ENCODE peak calls at places on chromosomes 4 and X, in five cellular contexts. D is GM23338, Q is small intestine, J is sigmoid colon, N is suprapubic skin. C is an unnamed sample.
A peak's percentile ranks its signal among the peaks of the same experiment; 100 is the strongest.

GRCh38 chr4:44438687-44439086 is 9.9 kb downstream of the KCTD8 start:
- DNase-seq in N (no peak), J (no peak), Q (no peak), D (no peak), C (no peak)

GRCh38 chr4:6956087-6956433 is 46.4 kb downstream of the TBC1D14 start:
- DNase-seq in D (no peak), J (no peak), Q (no peak), N (peak; percentile 35), C (no peak)

GRCh38 chr4:122783301-122784215 is 43.1 kb upstream of the FGF2 start:
- DNase-seq in N (no peak), D (peak; percentile 99), Q (no peak), J (peak; percentile 77), C (no peak)

GRCh38 chrX:43663173-43663572 is 7.1 kb downstream of the MAOA start:
- DNase-seq in J (no peak), N (no peak), D (no peak), Q (no peak), C (no peak)

GRCh38 chr4:845836-846251 is 19.9 kb upstream of the CPLX1 start:
- DNase-seq in N (no peak), Q (no peak), D (no peak), J (no peak), C (no peak)

GRCh38 chr4:133152801-133153526 is 3.9 kb downstream of the PCDH10 start:
- DNase-seq in J (no peak), D (peak; percentile 8), N (no peak), Q (no peak), C (no peak)

GRCh38 chrX:150526692-150527091 is 41.7 kb upstream of the MTM1 start:
- DNase-seq in Q (no peak), N (no peak), D (no peak), J (no peak), C (no peak)

GRCh38 chrX:40473460-40474204 is 107.1 kb upstream of the ATP6AP2 start:
- DNase-seq in J (no peak), D (no peak), Q (no peak), N (no peak), C (no peak)

GRCh38 chr4:155017426-155017825 is 191.0 kb upstream of the NPY2R start:
- DNase-seq in Q (no peak), N (no peak), D (no peak), J (no peak), C (no peak)

GRCh38 chr4:44727471-44727870 is 1.1 kb upstream of the GNPDA2 start:
- DNase-seq in J (no peak), Q (no peak), D (no peak), N (no peak), C (no peak)

GRCh38 chr4:165738571-165738970 is 134.5 kb upstream of the TLL1 start:
- DNase-seq in Q (no peak), D (no peak), N (no peak), J (no peak), C (no peak)

GRCh38 chr4:12723849-12724447 is 760.2 kb downstream of the RAB28 start:
- DNase-seq in J (no peak), Q (no peak), N (no peak), D (peak; percentile 67), C (peak; percentile 76)

GRCh38 chr4:108529984-108530901 is 90.1 kb upstream of the RPL34 start:
- DNase-seq in N (no peak), D (no peak), Q (no peak), J (no peak), C (no peak)

GRCh38 chr4:118941149-118941548 is 52.5 kb downstream of the SYNPO2 start:
- DNase-seq in J (peak; percentile 85), Q (no peak), N (no peak), D (no peak), C (no peak)

GRCh38 chr4:1412376-1413220 is 6.4 kb upstream of the NKX1-1 start:
- DNase-seq in J (no peak), N (no peak), D (no peak), Q (no peak), C (no peak)

GRCh38 chr4:110155632-110156031 is 42.8 kb downstream of the ELOVL6 start:
- DNase-seq in D (no peak), J (no peak), N (no peak), Q (no peak), C (no peak)

GRCh38 chr4:27760176-27760575 is 899.5 kb downstream of the STIM2 start:
- DNase-seq in J (no peak), D (no peak), Q (no peak), N (no peak), C (no peak)

GRCh38 chrX:38987135-38987780 is 186.0 kb downstream of the MID1IP1 start:
- DNase-seq in J (no peak), D (no peak), N (no peak), Q (no peak), C (no peak)

GRCh38 chr4:21596521-21596920 is 352.1 kb downstream of the KCNIP4 start:
- DNase-seq in D (peak; percentile 49), N (no peak), Q (no peak), J (no peak), C (no peak)

GRCh38 chrX:53000447-53001208 is 42.3 kb upstream of the FAM156A start:
- DNase-seq in Q (no peak), J (no peak), D (peak; percentile 39), N (no peak), C (no peak)

GRCh38 chr4:985123-985830 is 1.6 kb upstream of the IDUA start:
- DNase-seq in Q (peak; percentile 85), J (no peak), N (no peak), D (peak; percentile 88), C (no peak)

GRCh38 chrX:130170752-130171445 is 863 bp upstream of the RAB33A start:
- DNase-seq in D (peak; percentile 71), N (no peak), Q (no peak), J (no peak), C (no peak)

GRCh38 chr4:185204238-185204910 is 574 bp upstream of the CFAP97 start:
- DNase-seq in D (no peak), Q (peak; percentile 26), J (no peak), N (no peak), C (peak; percentile 24)

GRCh38 chr4:41360911-41361830 is 104.4 kb downstream of the UCHL1 start:
- DNase-seq in Q (no peak), D (peak; percentile 61), J (peak; percentile 77), N (peak; percentile 78), C (no peak)

DNA sequence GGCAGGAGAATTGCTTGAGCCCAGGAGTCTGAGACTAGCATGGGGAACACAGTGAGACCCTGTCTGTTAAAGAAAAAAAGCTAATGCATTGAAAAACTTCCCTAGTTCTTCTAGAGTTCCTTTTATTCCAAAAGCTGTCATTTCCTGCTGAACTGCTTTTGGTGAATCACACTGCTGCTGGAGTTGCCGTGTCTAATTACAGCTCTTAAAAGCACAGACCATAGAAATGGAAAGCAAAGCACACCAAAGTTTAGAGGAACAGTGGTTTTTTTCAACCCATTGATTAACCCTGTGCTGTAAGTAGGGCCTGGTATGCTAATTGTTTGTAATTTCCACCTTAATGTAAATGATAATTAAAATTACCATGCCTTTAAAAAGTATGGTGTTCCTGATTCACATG is 52.4 kb downstream of the SEPTIN11 start:
- DNase-seq in N (no peak), Q (no peak), J (no peak), D (peak; percentile 76), C (no peak)
- H3K36me3 ChIP-seq in N (peaks cover 20% of the 10 kb centered on the region), Q (peaks cover 9% of the 10 kb centered on the region), J (peaks cover 7% of the 10 kb centered on the region), D (peaks cover 8% of the 10 kb centered on the region), C (no peaks in the 10 kb centered on the region)

DNA sequence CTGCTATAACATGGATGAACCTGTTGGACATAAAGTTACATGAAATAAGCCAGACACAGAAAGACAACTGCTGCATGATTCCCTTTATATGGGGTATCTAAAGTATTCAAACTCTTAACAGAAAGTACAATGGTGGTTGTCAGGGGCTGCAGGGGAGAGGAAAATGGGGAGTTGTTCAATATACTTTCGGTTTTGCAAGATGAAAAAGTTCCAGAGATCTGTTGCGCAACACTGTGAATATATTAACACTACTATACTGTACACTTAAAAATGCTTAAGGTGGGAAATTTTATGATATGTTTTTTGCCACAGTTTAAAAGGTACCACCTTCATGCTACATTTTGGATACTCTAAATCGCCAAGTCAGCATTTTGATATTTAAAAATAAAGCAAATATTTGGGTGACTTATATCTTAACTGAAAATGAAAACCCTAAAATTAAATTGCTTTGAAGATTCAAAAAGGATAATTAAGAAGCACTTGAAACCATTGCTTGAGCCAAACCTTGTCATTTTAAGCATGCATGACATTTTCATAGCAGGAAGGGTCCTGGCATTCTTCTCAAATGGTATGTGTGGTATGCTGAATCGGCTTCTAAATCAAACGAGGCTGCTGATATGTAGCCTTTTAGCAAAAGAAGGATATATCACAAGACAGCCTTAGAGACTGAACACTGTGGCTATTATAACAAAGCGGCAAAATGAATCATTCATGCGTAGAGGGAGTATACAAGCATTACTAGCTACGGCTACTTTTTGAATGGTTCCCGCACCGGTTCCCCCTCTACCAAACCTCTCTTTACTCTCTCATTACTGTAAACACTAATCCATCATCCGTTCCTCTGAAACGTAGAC is 607.1 kb upstream of the DIPK2B start:
- DNase-seq in Q (peak; percentile 39), N (no peak), D (peak; percentile 44), J (no peak), C (no peak)
- H3K4me1 ChIP-seq in Q (no peaks in the 10 kb centered on the region), N (peaks cover 15% of the 10 kb centered on the region), D (peaks cover 68% of the 10 kb centered on the region), J (peaks cover 8% of the 10 kb centered on the region), C (no peaks in the 10 kb centered on the region)

GRCh38 chr4:2937146-2937857 is 25.9 kb downstream of the NOP14 start:
- DNase-seq in Q (no peak), N (peak; percentile 72), D (no peak), J (peak; percentile 66), C (no peak)

GRCh38 chr4:2934813-2935761 is 28.1 kb downstream of the NOP14 start:
- DNase-seq in D (peak; percentile 93), Q (peak; percentile 90), J (peak; percentile 97), N (peak; percentile 96), C (peak; percentile 91)

GRCh38 chr4:2934077-2934812 is 29.0 kb downstream of the NOP14 start:
- DNase-seq in J (peak; percentile 91), Q (peak; percentile 45), N (peak; percentile 90), D (peak; percentile 51), C (no peak)

GRCh38 chr4:2936773-2937145 is 26.4 kb downstream of the NOP14 start:
- DNase-seq in Q (no peak), N (peak; percentile 52), D (no peak), J (peak; percentile 58), C (no peak)

DNA sequence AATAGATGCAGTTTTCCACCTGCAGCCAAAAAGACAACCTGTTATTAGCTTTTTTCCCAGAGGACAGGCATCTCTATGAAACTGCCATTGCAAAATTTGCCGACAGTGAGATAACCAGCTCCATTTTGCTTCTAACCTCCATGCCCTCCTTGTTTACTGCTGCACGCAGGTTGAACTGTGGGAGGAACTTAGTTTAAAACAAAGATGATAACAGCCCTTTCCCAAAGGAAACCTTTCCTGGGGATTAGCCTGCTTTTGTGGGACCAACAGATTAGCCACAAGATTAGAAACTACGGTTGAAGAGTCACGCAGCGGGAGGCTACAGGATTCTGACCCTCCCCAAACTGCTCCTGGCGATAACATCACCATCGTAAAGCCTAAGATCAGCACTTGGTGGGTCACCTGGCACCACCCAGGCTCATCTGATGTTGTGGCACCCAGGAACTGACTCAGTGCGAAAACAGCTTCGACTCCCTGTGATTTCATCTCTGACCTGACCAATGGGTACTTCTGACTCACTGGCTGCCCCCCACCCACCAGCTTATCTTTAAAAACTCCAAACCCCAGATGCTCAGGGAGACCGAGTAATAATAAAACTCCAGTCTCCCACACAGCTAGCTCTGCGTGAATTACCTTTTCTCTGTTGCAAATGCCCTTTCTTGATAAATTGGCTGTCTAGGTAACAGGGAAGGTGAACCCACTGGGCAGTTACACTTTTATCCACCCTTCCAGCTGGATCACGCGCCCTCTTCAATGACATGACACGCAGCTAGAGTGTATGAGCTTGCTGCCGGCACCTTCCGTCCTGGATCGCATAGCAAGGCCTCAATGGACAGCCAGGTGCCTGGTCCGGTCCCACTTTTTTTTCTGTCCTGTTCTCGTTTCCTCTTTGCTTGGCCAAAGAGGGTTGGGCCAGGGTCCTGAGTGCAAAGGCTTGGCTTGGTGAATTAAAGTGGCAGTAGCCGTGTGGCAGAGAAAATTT is 27.2 kb downstream of the NOP14 start:
- DNase-seq in Q (no peak), N (peak; percentile 60), D (no peak), J (peak; percentile 56), C (no peak)
- H3K36me3 ChIP-seq in Q (peaks cover 3% of the 10 kb centered on the region), N (peaks cover 44% of the 10 kb centered on the region), D (peaks cover 26% of the 10 kb centered on the region), J (peaks cover 28% of the 10 kb centered on the region), C (no peaks in the 10 kb centered on the region)

GRCh38 chr4:121696140-121696640 is 590 bp downstream of the ANXA5 start:
- DNase-seq in D (peak; percentile 60), J (peak; percentile 94), N (peak; percentile 91), Q (peak; percentile 59), C (peak; percentile 59)
- H3K4me1 ChIP-seq in D (peaks cover 27% of the 10 kb centered on the region), J (peaks cover 54% of the 10 kb centered on the region), N (peaks cover 54% of the 10 kb centered on the region), Q (no peaks in the 10 kb centered on the region), C (no peaks in the 10 kb centered on the region)